ENCODE peak calls at places on chromosomes 6 and 20, in five cellular contexts. W is H1, Y is right cardiac atrium, O is fibroblast of lung, H is A549. F is an unnamed sample.

GRCh38 chr6:123802697-123803455 is 789 bp upstream of the NKAIN2 start:
- DNase-seq in W (peak; percentile 69), Y (peak; percentile 92), O (peak; percentile 69), H (peak; percentile 44), F (peak; percentile 91)

GRCh38 chr20:61480158-61480825 is 228.2 kb downstream of the CDH4 start:
- DNase-seq in W (no peak), Y (no peak), O (no peak), H (no peak), F (no peak)

GRCh38 chr6:71082033-71082620 is 125.3 kb upstream of the B3GAT2 start:
- DNase-seq in W (no peak), Y (no peak), O (peak; percentile 49), H (no peak), F (no peak)

GRCh38 chr20:58870293-58871014 is 17.9 kb downstream of the GNAS start:
- DNase-seq in W (no peak), Y (peak; percentile 78), O (no peak), H (peak; percentile 78), F (peak; percentile 85)

GRCh38 chr20:33091147-33091546 is 11.7 kb downstream of the BPIFB4 start:
- DNase-seq in W (no peak), Y (no peak), O (no peak), H (no peak), F (no peak)

GRCh38 chr6:106451419-106451818 is 90.9 kb downstream of the CRYBG1 start:
- DNase-seq in W (no peak), Y (no peak), O (peak; percentile 91), H (no peak), F (no peak)

GRCh38 chr6:124997196-124997875 is 35.1 kb downstream of the RNF217 start:
- DNase-seq in W (no peak), Y (no peak), O (no peak), H (no peak), F (no peak)

GRCh38 chr20:1893721-1894470 is 1.3 kb upstream of the SIRPA start:
- DNase-seq in W (no peak), Y (no peak), O (no peak), H (no peak), F (peak; percentile 85)

GRCh38 chr6:4320860-4321259 is 185.5 kb upstream of the ECI2 start:
- DNase-seq in W (no peak), Y (no peak), O (peak; percentile 97), H (peak; percentile 57), F (no peak)

GRCh38 chr20:49278817-49279676 is 1.2 kb upstream of the ZNFX1 start:
- DNase-seq in W (no peak), Y (peak; percentile 48), O (no peak), H (no peak), F (no peak)

GRCh38 chr20:23061713-23062561 is 12.5 kb upstream of the THBD start:
- DNase-seq in W (no peak), Y (peak; percentile 85), O (peak; percentile 68), H (peak; percentile 67), F (peak; percentile 75)

GRCh38 chr6:145350928-145351327 is 384.4 kb downstream of the EPM2A start:
- DNase-seq in W (no peak), Y (no peak), O (no peak), H (no peak), F (no peak)
- H3K27ac ChIP-seq in W (no peak overlapping the region), Y (no peak overlapping the region), O (no peak overlapping the region), H (no peak overlapping the region), F (no peak overlapping the region)

GRCh38 chr6:100464162-100464851 is 414 bp downstream of the SIM1 start:
- DNase-seq in W (no peak), Y (peak; percentile 42), O (no peak), H (no peak), F (peak; percentile 70)

GRCh38 chr6:100462396-100462795 is 2.3 kb downstream of the SIM1 start:
- DNase-seq in W (no peak), Y (no peak), O (no peak), H (no peak), F (no peak)

GRCh38 chr6:100463685-100464161 is 998 bp downstream of the SIM1 start:
- DNase-seq in W (no peak), Y (no peak), O (no peak), H (no peak), F (no peak)

GRCh38 chr6:100461920-100462295 is 2.8 kb downstream of the SIM1 start:
- DNase-seq in W (no peak), Y (no peak), O (no peak), H (no peak), F (no peak)

DNA sequence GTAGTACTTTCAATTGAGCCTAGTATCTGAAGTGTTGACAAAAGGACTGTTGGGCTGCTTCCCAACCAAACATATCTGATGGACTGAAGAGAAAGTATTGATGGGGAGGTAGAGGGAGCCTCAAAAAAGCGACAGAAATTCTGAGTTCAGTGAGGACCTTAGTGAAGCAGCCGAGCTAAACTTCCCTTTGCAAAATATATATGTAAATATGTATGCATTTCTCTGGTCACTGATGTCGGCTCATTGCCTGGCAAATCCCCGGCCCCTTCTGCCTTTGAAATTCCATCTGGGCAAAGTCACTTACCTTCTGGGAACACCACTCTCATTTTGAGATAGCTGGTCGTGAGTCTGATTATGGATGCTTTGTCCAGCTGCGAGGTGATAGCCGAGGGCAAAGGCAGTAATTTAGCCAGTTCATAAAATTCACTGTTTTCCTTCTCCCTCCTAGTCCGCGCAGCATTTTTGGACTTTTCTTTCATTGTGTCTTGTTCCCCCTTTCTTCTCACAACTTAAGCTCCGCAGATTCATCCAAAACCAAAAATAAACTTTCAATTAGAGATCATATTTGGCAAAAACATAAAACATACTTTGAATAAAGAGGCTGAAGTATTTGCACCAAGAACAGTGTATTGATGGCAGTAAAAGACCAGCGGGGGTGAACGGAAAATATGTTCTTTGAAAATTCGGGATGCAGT is 1.6 kb downstream of the SIM1 start:
- DNase-seq in W (no peak), Y (no peak), O (no peak), H (no peak), F (no peak)
- H3K4me3 ChIP-seq in W (no peak overlapping the region), Y (no peak overlapping the region), O (no peak overlapping the region), H (no peak overlapping the region), F (no peak overlapping the region)

GRCh38 chr6:30283761-30284160 is 43.0 kb upstream of the TRIM39 start:
- DNase-seq in W (no peak), Y (no peak), O (no peak), H (no peak), F (no peak)

GRCh38 chr6:30287139-30287538 is 39.6 kb upstream of the TRIM39 start:
- DNase-seq in W (no peak), Y (no peak), O (no peak), H (no peak), F (no peak)

GRCh38 chr6:30282522-30282921 is 44.2 kb upstream of the TRIM39 start:
- DNase-seq in W (no peak), Y (no peak), O (no peak), H (no peak), F (no peak)
- H3K9me3 ChIP-seq in W (peaks cover 89% of the 10 kb centered on the region), Y (peaks cover 4% of the 10 kb centered on the region), O (no peaks in the 10 kb centered on the region), H (peaks cover 78% of the 10 kb centered on the region), F (peaks cover 15% of the 10 kb centered on the region)

GRCh38 chr6:89047473-89047872 is 33.1 kb upstream of the PNRC1 start:
- DNase-seq in W (no peak), Y (no peak), O (no peak), H (no peak), F (no peak)
- H3K27ac ChIP-seq in W (no peak overlapping the region), Y (no peak overlapping the region), O (no peak overlapping the region), H (peak overlapping the region; percentile 82), F (no peak overlapping the region)

GRCh38 chr6:109095036-109095820 is at the start of gene CEP57L1:
- DNase-seq in W (peak; percentile 94), Y (peak; percentile 100), O (peak; percentile 96), H (peak; percentile 69), F (peak; percentile 99)

GRCh38 chr6:109091314-109092009 is 3.2 kb downstream of the SESN1 start:
- DNase-seq in W (no peak), Y (no peak), O (no peak), H (no peak), F (no peak)

GRCh38 chr6:109093732-109094131 is 914 bp downstream of the SESN1 start:
- DNase-seq in W (no peak), Y (no peak), O (peak; percentile 18), H (no peak), F (no peak)

GRCh38 chr6:109094351-109095035 is at the start of gene SESN1:
- DNase-seq in W (peak; percentile 56), Y (peak; percentile 97), O (peak; percentile 97), H (peak; percentile 76), F (peak; percentile 97)

GRCh38 chr6:109092074-109092473 is 2.6 kb downstream of the SESN1 start:
- DNase-seq in W (no peak), Y (no peak), O (no peak), H (no peak), F (no peak)
- H3K4me3 ChIP-seq in W (no peak overlapping the region), Y (peak overlapping the region; percentile 85), O (peak overlapping the region; percentile 99), H (no peak overlapping the region), F (peak overlapping the region; percentile 28)

GRCh38 chr20:55882286-55882685 is 123.0 kb downstream of the CBLN4 start:
- DNase-seq in W (no peak), Y (no peak), O (no peak), H (no peak), F (no peak)
- H3K9me3 ChIP-seq in W (peaks cover 19% of the 10 kb centered on the region), Y (no peaks in the 10 kb centered on the region), O (no peaks in the 10 kb centered on the region), H (no peaks in the 10 kb centered on the region), F (no peaks in the 10 kb centered on the region)

F was measured in aorta.